ENCODE peak calls at places on chromosomes 2 and 18, in eight cellular contexts. B, R, A, Y, G, J, V and F are unnamed samples.

GRCh38 chr18:55779711-55780590 is 192.0 kb upstream of the TCF4 start:
- DNase-seq in G (peak; percentile 51), B (peak; percentile 18), V (peak; percentile 5), Y (peak; percentile 49), J (no peak), A (peak; percentile 79), R (peak; percentile 7), F (peak; percentile 5)

GRCh38 chr2:235141411-235142128 is 189.8 kb downstream of the SH3BP4 start:
- DNase-seq in G (no peak), R (no peak), A (no peak), Y (no peak), J (peak; percentile 17), V (no peak), B (no peak), F (no peak)

GRCh38 chr2:201130524-201131186 is 14.7 kb downstream of the CFLAR start:
- DNase-seq in J (no peak), G (no peak), V (peak; percentile 9), Y (no peak), R (no peak), B (no peak), A (no peak), F (no peak)

GRCh38 chr2:81481242-81481993 is 1176.9 kb upstream of the LRRTM1 start:
- DNase-seq in J (no peak), R (no peak), V (no peak), B (no peak), Y (peak; percentile 31), A (no peak), G (peak; percentile 56), F (no peak)

GRCh38 chr2:109699646-109700045 is 85.5 kb downstream of the SOWAHC start:
- DNase-seq in V (no peak), J (peak; percentile 85), B (no peak), G (no peak), A (peak; percentile 38), R (no peak), Y (no peak), F (peak; percentile 30)

GRCh38 chr2:106269591-106270291 is 75.6 kb upstream of the UXS1 start:
- DNase-seq in R (peak; percentile 6), A (no peak), G (peak; percentile 98), V (no peak), J (peak; percentile 82), Y (peak; percentile 88), B (peak; percentile 33), F (peak; percentile 98)

GRCh38 chr2:75003773-75004172 is 45.3 kb downstream of the POLE4 start:
- DNase-seq in V (no peak), A (no peak), Y (no peak), B (no peak), J (no peak), R (no peak), G (no peak), F (no peak)

GRCh38 chr2:18599509-18600254 is 10.3 kb upstream of the NT5C1B start:
- DNase-seq in V (peak; percentile 2), G (no peak), J (no peak), Y (no peak), B (no peak), A (no peak), R (no peak), F (no peak)

GRCh38 chr2:190627881-190628412 is 20.9 kb upstream of the NAB1 start:
- DNase-seq in Y (no peak), R (no peak), G (no peak), B (no peak), V (no peak), J (peak; percentile 25), A (peak; percentile 46), F (peak; percentile 37)

GRCh38 chr2:2769481-2770431 is 438.7 kb upstream of the MYT1L start:
- DNase-seq in A (no peak), Y (no peak), J (no peak), B (no peak), G (peak; percentile 50), R (no peak), V (no peak), F (no peak)

GRCh38 chr18:29002747-29003146 is 825.8 kb upstream of the CDH2 start:
- DNase-seq in R (no peak), Y (no peak), J (no peak), B (no peak), G (no peak), A (no peak), V (no peak), F (no peak)

GRCh38 chr2:216064014-216064630 is 17.5 kb downstream of the PECR start:
- DNase-seq in G (no peak), A (peak; percentile 18), J (no peak), V (no peak), Y (no peak), B (no peak), R (no peak), F (no peak)

GRCh38 chr2:107721178-107721577 is 105.5 kb upstream of the RGPD4 start:
- DNase-seq in R (no peak), G (no peak), J (no peak), Y (no peak), A (no peak), V (no peak), B (no peak), F (no peak)

GRCh38 chr2:207159002-207159401 is 6.7 kb downstream of the KLF7 start:
- DNase-seq in Y (no peak), J (no peak), R (no peak), V (no peak), B (no peak), A (no peak), G (no peak), F (no peak)

GRCh38 chr18:11666176-11666575 is 22.9 kb upstream of the GNAL start:
- DNase-seq in R (no peak), Y (no peak), A (no peak), J (no peak), G (no peak), B (no peak), V (no peak), F (no peak)

DNA sequence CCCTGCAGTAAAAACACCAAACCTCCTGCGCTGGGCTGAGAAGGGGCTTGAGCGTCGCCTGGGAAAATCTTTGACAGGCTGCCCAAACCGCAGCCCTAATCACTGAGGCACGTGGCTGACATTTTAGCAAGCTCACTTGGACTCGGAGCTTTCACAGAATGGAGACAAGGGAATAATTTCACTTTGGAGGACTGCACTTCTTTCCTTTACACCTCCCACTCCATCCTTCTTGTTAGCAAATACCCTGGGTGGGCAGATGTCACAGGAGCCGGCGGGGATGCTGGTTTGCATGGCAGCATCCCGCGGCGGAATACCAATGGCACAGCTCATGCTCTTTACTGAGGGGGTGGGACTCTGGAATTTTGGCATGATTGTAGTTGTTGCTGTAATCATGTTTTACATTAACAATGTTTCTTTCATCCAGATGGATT is 94.1 kb downstream of the ACKR3 start:
- DNase-seq in A (no peak), J (no peak), R (no peak), V (no peak), Y (no peak), G (no peak), B (peak; percentile 13), F (peak; percentile 35)
- H3K27ac ChIP-seq in A (no peak overlapping the region), J (peak overlapping the region; percentile 71), R (peak overlapping the region; percentile 14), V (no peak overlapping the region), Y (no peak overlapping the region), G (no peak overlapping the region), B (peak overlapping the region; percentile 10), F (peak overlapping the region; percentile 88)

DNA sequence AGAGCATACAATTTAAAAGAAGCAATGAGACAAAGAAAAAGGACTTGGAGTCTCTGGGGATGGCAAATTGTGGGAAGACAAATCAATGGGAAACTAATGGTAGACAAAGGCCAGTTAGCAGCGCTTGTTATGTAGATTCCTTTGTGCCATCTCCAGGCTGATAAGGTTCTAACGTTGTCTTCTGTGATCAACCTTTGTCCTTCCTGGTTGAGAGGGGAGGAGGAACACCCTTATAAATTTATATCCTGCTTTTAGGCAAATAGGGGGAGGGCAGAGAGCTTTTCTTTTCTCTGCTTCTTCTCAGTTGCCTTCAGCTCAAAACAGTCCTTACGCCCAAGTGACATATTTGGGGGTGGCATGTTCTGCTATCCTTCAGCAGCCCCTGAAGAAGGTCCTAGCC is 89.8 kb downstream of the STPG4 start:
- DNase-seq in G (no peak), V (no peak), R (no peak), B (no peak), Y (no peak), A (no peak), J (peak; percentile 59), F (no peak)
- H3K4me1 ChIP-seq in G (no peaks in the 10 kb centered on the region), V (no peaks in the 10 kb centered on the region), R (peaks cover 60% of the 10 kb centered on the region), B (peaks cover 10% of the 10 kb centered on the region), Y (peaks cover 78% of the 10 kb centered on the region), A (peaks cover 23% of the 10 kb centered on the region), J (peaks cover 23% of the 10 kb centered on the region), F (peaks cover 26% of the 10 kb centered on the region)

DNA sequence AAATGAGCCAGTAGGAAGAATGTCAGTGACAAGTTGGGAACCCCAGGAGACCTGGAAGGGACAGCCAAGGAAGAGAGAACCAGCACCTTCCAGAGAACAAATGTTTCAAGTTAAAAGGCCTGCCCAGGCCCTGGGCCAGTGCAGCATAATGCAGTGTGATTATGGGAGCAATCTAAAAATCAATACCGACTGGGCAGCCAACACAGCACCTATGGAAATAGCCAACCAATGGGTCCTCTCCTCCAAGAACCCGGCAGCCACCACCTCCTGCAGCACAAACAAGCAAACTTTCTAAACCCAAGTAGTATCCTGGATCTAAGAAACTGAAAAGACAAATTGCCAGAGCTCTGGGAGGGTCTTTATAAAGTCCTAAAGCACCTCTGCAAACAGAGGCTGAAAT is 71.7 kb downstream of the CLHC1 start:
- DNase-seq in R (no peak), V (no peak), J (peak; percentile 53), G (no peak), A (no peak), B (no peak), Y (no peak), F (no peak)
- H3K27ac ChIP-seq in R (no peak overlapping the region), V (no peak overlapping the region), J (no peak overlapping the region), G (no peak overlapping the region), A (no peak overlapping the region), B (no peak overlapping the region), Y (peak overlapping the region; percentile 59), F (no peak overlapping the region)

GRCh38 chr18:47908523-47909039 is 21.9 kb downstream of the SMAD2 start:
- DNase-seq in V (no peak), R (no peak), Y (no peak), J (no peak), G (no peak), A (no peak), B (no peak), F (no peak)

GRCh38 chr18:47906408-47906807 is 24.1 kb downstream of the SMAD2 start:
- DNase-seq in V (no peak), R (no peak), B (no peak), Y (no peak), J (no peak), A (no peak), G (no peak), F (no peak)

GRCh38 chr18:47899107-47899840 is 31.2 kb downstream of the SMAD2 start:
- DNase-seq in Y (no peak), V (no peak), R (no peak), A (peak; percentile 57), G (no peak), J (no peak), B (no peak), F (no peak)

GRCh38 chr18:47901624-47902362 is 28.7 kb downstream of the SMAD2 start:
- DNase-seq in V (peak; percentile 53), J (peak; percentile 8), Y (no peak), G (no peak), B (no peak), R (no peak), A (no peak), F (no peak)

DNA sequence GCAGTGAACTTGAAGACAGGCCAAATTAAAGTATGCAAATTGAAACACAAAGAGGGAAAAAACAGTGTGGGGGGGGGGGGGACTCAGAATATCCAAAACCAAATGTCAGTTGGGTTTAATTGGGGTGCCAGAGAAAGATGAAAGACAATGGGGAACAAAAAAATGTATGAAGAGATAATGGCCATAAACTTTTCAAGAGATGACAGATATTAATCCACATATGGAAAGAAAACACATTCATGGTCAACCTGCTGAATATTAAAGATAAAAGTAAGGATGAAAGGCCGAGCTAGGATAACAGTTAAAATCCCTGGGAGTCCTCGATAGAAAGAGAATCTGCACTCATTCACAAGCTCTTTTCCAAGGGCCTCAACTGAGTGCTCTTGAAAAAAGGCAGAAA is 26.6 kb downstream of the SMAD2 start:
- DNase-seq in G (no peak), J (no peak), R (no peak), V (no peak), A (no peak), Y (no peak), B (no peak), F (no peak)
- H3K4me1 ChIP-seq in G (no peaks in the 10 kb centered on the region), J (no peaks in the 10 kb centered on the region), R (peaks cover 51% of the 10 kb centered on the region), V (peaks cover 18% of the 10 kb centered on the region), A (peaks cover 62% of the 10 kb centered on the region), Y (peaks cover 22% of the 10 kb centered on the region), B (no peaks in the 10 kb centered on the region), F (peaks cover 2% of the 10 kb centered on the region)